ENCODE peak calls at places on chromosomes 13 and 19, in seven cellular contexts. G, E, M, K, C, W and H are unnamed samples.

GRCh38 chr19:45876161-45876410 is 9.9 kb downstream of the IRF2BP1 start:
- DNase-seq in G (no peak), E (no peak), W (no peak), C (no peak), K (no peak), M (no peak), H (no peak)

GRCh38 chr19:48633148-48634035 is 3.8 kb downstream of the DBP start:
- DNase-seq in C (no peak), E (no peak), G (no peak), W (no peak), K (no peak), M (no peak), H (no peak)

GRCh38 chr19:3708207-3708931 is at the start of gene TJP3:
- DNase-seq in G (no peak), M (peak), C (no peak), E (no peak), W (no peak), K (peak), H (peak)

GRCh38 chr13:22789027-22789593 is 391.7 kb upstream of the SGCG start:
- DNase-seq in E (no peak), G (no peak), C (no peak), M (no peak), K (no peak), W (no peak), H (no peak)

GRCh38 chr13:20847298-20847697 is 55.2 kb downstream of the XPO4 start:
- DNase-seq in C (no peak), M (no peak), E (no peak), W (no peak), K (no peak), G (no peak), H (no peak)

GRCh38 chr19:35986664-35987570 is 8.1 kb upstream of the SDHAF1 start:
- DNase-seq in W (no peak), M (no peak), G (no peak), C (no peak), E (no peak), K (no peak), H (no peak)

GRCh38 chr13:42280537-42280936 is 8.6 kb downstream of the AKAP11 start:
- DNase-seq in C (no peak), E (no peak), M (no peak), W (no peak), K (no peak), G (no peak), H (no peak)

GRCh38 chr19:2523630-2524311 is 47.8 kb downstream of the GADD45B start:
- DNase-seq in W (no peak), M (peak), K (no peak), C (no peak), E (no peak), G (peak), H (peak)

GRCh38 chr19:2426661-2427322 is 594 bp downstream of the TIMM13 start:
- DNase-seq in G (peak), E (no peak), W (peak), C (peak), K (peak), M (peak), H (peak)

GRCh38 chr19:46603195-46603637 is 2.1 kb downstream of the CALM3 start:
- DNase-seq in G (no peak), C (no peak), E (no peak), K (no peak), M (no peak), W (no peak), H (peak)

GRCh38 chr13:52695856-52696255 is 43.2 kb downstream of the SUGT1 start:
- DNase-seq in K (peak), C (no peak), G (peak), M (peak), E (no peak), W (no peak), H (peak)

GRCh38 chr19:29774126-29774525 is 37.7 kb upstream of the CCNE1 start:
- DNase-seq in M (no peak), G (no peak), E (no peak), K (no peak), W (no peak), C (no peak), H (no peak)

GRCh38 chr19:16654151-16654550 is 5.8 kb downstream of the SMIM7 start:
- DNase-seq in G (peak), C (no peak), M (no peak), W (no peak), K (no peak), E (no peak), H (peak)

GRCh38 chr19:5354403-5354802 is 13.8 kb upstream of the PTPRS start:
- DNase-seq in E (no peak), W (no peak), M (no peak), K (peak), G (peak), C (no peak), H (peak)

GRCh38 chr13:59562924-59563323 is 600.8 kb downstream of the DIAPH3 start:
- DNase-seq in C (no peak), E (no peak), W (no peak), K (no peak), G (no peak), M (peak), H (no peak)

GRCh38 chr19:32240316-32240715 is 105.1 kb upstream of the ZNF507 start:
- DNase-seq in E (no peak), W (no peak), C (no peak), M (no peak), G (no peak), K (no peak), H (no peak)

GRCh38 chr19:48454150-48454730 is 1.1 kb upstream of the KCNJ14 start:
- DNase-seq in C (no peak), K (no peak), M (no peak), W (no peak), G (no peak), E (no peak), H (no peak)

GRCh38 chr13:50244913-50245574 is 229.8 kb downstream of the KCNRG start:
- DNase-seq in E (peak), K (peak), M (peak), W (peak), C (no peak), G (peak), H (peak)

GRCh38 chr13:40102854-40103253 is 447.4 kb downstream of the COG6 start:
- DNase-seq in G (peak), K (peak), M (peak), E (no peak), W (peak), C (peak), H (peak)

GRCh38 chr19:18294467-18294864 is 13.0 kb upstream of the JUND start:
- DNase-seq in W (peak), C (peak), K (peak), G (no peak), M (no peak), E (no peak), H (no peak)

GRCh38 chr13:52994865-52995264 is 33.7 kb upstream of the OLFM4 start:
- DNase-seq in G (no peak), K (no peak), C (no peak), E (no peak), W (no peak), M (no peak), H (no peak)

GRCh38 chr19:5172859-5173577 is 167.6 kb downstream of the PTPRS start:
- DNase-seq in K (peak), G (peak), E (peak), C (no peak), W (no peak), M (peak), H (peak)

GRCh38 chr13:112231451-112232083 is 144.6 kb upstream of the SPACA7 start:
- DNase-seq in K (no peak), M (no peak), E (no peak), G (no peak), C (no peak), W (no peak), H (no peak)

GRCh38 chr19:5948697-5949564 is 29.0 kb downstream of the RANBP3 start:
- DNase-seq in M (no peak), E (no peak), C (no peak), W (no peak), G (no peak), K (no peak), H (no peak)

GRCh38 chr19:14089662-14090508 is 666 bp downstream of the SAMD1 start:
- DNase-seq in G (peak), C (no peak), M (peak), W (peak), K (peak), E (no peak), H (peak)

GRCh38 chr13:35743165-35743564 is 266.7 kb upstream of the MAB21L1 start:
- DNase-seq in G (no peak), W (no peak), K (no peak), E (no peak), C (no peak), M (no peak), H (no peak)